ENCODE peak calls at places on chromosomes 16 and 17, in four cellular contexts. A is GM12878, H is HepG2, N is K562. G is an unnamed sample. For H3K4me1, the result is how much of the 10 kb centered on the place peaks cover.

GRCh38 chr16:3949946-3950342 is 69.4 kb upstream of the CREBBP start:
- DNase-seq in A (no peak), N (no peak), H (no peak), G (no peak)

GRCh38 chr17:2178798-2179505 is 124.0 kb downstream of the HIC1 start:
- DNase-seq in A (no peak), N (no peak), H (no peak), G (no peak)

GRCh38 chr17:50768348-50768761 is 1.0 kb upstream of the ANKRD40CL start:
- DNase-seq in N (peak), A (no peak), H (peak), G (peak)

GRCh38 chr17:59413014-59413725 is 81.7 kb downstream of the YPEL2 start:
- DNase-seq in N (no peak), A (no peak), H (no peak), G (no peak)

GRCh38 chr17:70375813-70376448 is 206.6 kb downstream of the KCNJ2 start:
- DNase-seq in A (no peak), H (no peak), N (no peak), G (no peak)

GRCh38 chr16:86772231-86772510 is 193.8 kb downstream of the FOXL1 start:
- DNase-seq in H (no peak), A (no peak), N (no peak), G (no peak)

GRCh38 chr16:87550510-87550961 is 51.8 kb upstream of the JPH3 start:
- DNase-seq in A (no peak), H (no peak), N (peak), G (peak)

GRCh38 chr16:30903596-30903995 is 7.2 kb downstream of the CTF1 start:
- DNase-seq in N (peak), H (peak), A (no peak), G (no peak)

GRCh38 chr17:28698253-28698941 is 13.3 kb downstream of the PROCA1 start:
- DNase-seq in N (no peak), A (no peak), H (peak), G (peak)

GRCh38 chr17:41322264-41322902 is 6.9 kb upstream of the KRTAP17-1 start:
- DNase-seq in A (no peak), H (peak), N (peak), G (peak)

GRCh38 chr16:53775821-53776431 is 72.0 kb downstream of the FTO start:
- DNase-seq in A (no peak), N (no peak), H (peak), G (peak)

GRCh38 chr16:16033208-16033717 is 83.8 kb downstream of the ABCC1 start:
- DNase-seq in N (no peak), A (no peak), H (no peak), G (no peak)

GRCh38 chr17:57438031-57438731 is 181.9 kb downstream of the MSI2 start:
- DNase-seq in A (no peak), H (no peak), N (no peak), G (no peak)

GRCh38 chr17:79955167-79955549 is 80.5 kb downstream of the TBC1D16 start:
- DNase-seq in H (no peak), A (no peak), N (no peak), G (no peak)

GRCh38 chr16:73033271-73033998 is 14.5 kb downstream of the ZFHX3 start:
- DNase-seq in N (no peak), A (no peak), H (no peak), G (no peak)

GRCh38 chr16:12796498-12796897 is 7.2 kb downstream of the CPPED1 start:
- DNase-seq in N (no peak), H (no peak), A (no peak), G (no peak)

GRCh38 chr17:59800530-59800942 is 92.2 kb downstream of the TUBD1 start:
- DNase-seq in N (no peak), H (no peak), A (no peak), G (peak)

GRCh38 chr17:44540246-44541084 is 16.8 kb upstream of the FZD2 start:
- DNase-seq in A (no peak), H (no peak), N (no peak), G (no peak)

GRCh38 chr16:73143681-73144370 is 95.9 kb upstream of the ZFHX3 start:
- DNase-seq in N (no peak), H (no peak), A (no peak), G (no peak)

GRCh38 chr16:87765473-87765775 is 362 bp downstream of the KLHDC4 start:
- DNase-seq in A (no peak), H (no peak), N (peak), G (no peak)

GRCh38 chr17:74008196-74008595 is 195.3 kb upstream of the RPL38 start:
- DNase-seq in H (peak), A (no peak), N (peak), G (peak)

GRCh38 chr17:61455754-61456681 is 3.8 kb downstream of the TBX4 start:
- DNase-seq in H (no peak), A (no peak), N (no peak), G (no peak)

GRCh38 chr17:27533068-27533397 is 76.8 kb downstream of the KSR1 start:
- DNase-seq in H (no peak), A (no peak), N (no peak), G (no peak)

GRCh38 chr17:74769856-74770497 is 6.2 kb downstream of the NAT9 start:
- DNase-seq in N (no peak), A (no peak), H (no peak), G (no peak)

GRCh38 chr17:31269597-31269996 is 27.4 kb downstream of the OMG start:
- DNase-seq in N (no peak), A (no peak), H (peak), G (peak)

GRCh38 chr17:17500999-17501605 is 4.9 kb upstream of the RASD1 start:
- DNase-seq in H (no peak), N (no peak), A (no peak), G (no peak)

GRCh38 chr16:53257001-53257400 is 177.3 kb upstream of the RBL2 start:
- DNase-seq in N (no peak), A (no peak), H (no peak), G (no peak)

GRCh38 chr16:88650749-88651275 is at the start of gene CYBA:
- DNase-seq in A (peak), N (peak), H (peak), G (peak)

GRCh38 chr17:40301315-40301714 is 7.7 kb upstream of the RARA start:
- DNase-seq in N (no peak), H (no peak), A (no peak), G (no peak)

GRCh38 chr17:57869599-57870282 is 19.9 kb upstream of the MRPS23 start:
- DNase-seq in A (no peak), N (no peak), H (no peak), G (peak)

GRCh38 chr16:66930189-66930588 is 4.0 kb downstream of the CIAO2B start:
- DNase-seq in H (peak), A (no peak), N (peak), G (no peak)

GRCh38 chr17:62715882-62716390 is 88.5 kb downstream of the MRC2 start:
- DNase-seq in N (no peak), H (no peak), A (no peak), G (no peak)

GRCh38 chr17:62714016-62714777 is 86.7 kb downstream of the MRC2 start:
- DNase-seq in A (no peak), H (no peak), N (no peak), G (no peak)

GRCh38 chr17:62713096-62713870 is 85.8 kb downstream of the MRC2 start:
- DNase-seq in H (no peak), N (no peak), A (no peak), G (no peak)

GRCh38 chr17:62708587-62708986 is 81.1 kb downstream of the MRC2 start:
- DNase-seq in N (no peak), H (no peak), A (no peak), G (peak)

GRCh38 chr17:62712011-62712615 is 84.6 kb downstream of the MRC2 start:
- DNase-seq in A (no peak), N (no peak), H (no peak), G (no peak)
- H3K4me1 ChIP-seq in A (under half), N (under half), H (under half), G (under half)

GRCh38 chr16:17177968-17178880 is 292.5 kb downstream of the XYLT1 start:
- DNase-seq in N (no peak), H (no peak), A (no peak), G (no peak)
- TF ChIP-seq REST in N (peak), H (peak), A (peak), G (peak)

GRCh38 chr17:37131064-37131463 is 182.3 kb downstream of the AATF start:
- DNase-seq in A (no peak), N (no peak), H (no peak), G (no peak)
- TF ChIP-seq ESRRA in A (no peak), N (no peak), H (no peak), G (no peak)

DNA sequence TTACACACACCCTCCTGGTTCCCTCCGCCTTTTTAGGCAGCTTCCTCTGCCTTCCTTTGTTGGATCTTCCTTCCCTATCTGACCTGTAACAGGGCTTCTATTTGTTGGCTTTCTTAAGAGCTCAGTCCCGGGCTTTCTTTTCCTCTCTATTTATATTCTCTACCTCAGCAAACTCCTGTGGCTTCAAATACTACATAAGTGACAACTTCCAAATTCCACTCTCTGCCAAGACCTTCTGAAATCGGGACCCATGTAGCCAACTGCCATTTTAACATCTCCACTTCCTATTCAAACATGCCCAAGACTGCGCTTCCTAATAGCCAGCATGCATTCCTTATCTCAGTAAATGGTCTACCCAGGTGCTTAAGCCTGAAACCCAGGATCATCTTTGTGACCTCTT is 128.1 kb downstream of the MRTFB start:
- DNase-seq in A (no peak), H (no peak), N (no peak), G (no peak)
- H3K4me1 ChIP-seq in A (under half), H (under half), N (under half), G (under half)

DNA sequence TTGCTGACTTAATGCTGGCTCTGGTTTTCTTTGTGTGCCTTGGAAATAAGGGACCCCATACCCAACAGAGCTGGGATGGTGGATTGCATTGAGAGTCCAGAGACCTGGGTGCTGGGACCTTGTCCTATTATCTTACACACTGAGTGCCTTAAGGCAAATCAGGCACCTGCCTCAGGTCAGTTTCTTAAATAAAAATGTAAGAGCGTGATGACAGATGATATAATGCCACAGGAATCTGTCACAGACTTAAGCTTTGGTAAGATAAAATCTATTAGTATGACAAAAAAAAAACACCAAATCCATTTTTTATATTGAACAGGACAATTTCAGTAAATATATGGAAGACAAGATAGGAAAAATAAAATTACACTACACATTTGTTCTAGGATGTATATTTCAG is 1.6 kb downstream of the MT1A start:
- DNase-seq in H (no peak), N (no peak), A (no peak), G (no peak)
- TF ChIP-seq REST in H (no peak), N (no peak), A (no peak), G (no peak)

GRCh38 chr17:4598776-4599504 is 14.6 kb downstream of the SMTNL2 start:
- DNase-seq in A (no peak), N (no peak), H (no peak), G (no peak)
- TF ChIP-seq ESRRA in A (no peak), N (no peak), H (no peak), G (no peak)

GRCh38 chr17:77343031-77343866 is 202.5 kb downstream of the SEC14L1 start:
- DNase-seq in N (no peak), H (no peak), A (no peak), G (no peak)
- H3K4me1 ChIP-seq in N (under half), H (under half), A (under half), G (under half)

DNA sequence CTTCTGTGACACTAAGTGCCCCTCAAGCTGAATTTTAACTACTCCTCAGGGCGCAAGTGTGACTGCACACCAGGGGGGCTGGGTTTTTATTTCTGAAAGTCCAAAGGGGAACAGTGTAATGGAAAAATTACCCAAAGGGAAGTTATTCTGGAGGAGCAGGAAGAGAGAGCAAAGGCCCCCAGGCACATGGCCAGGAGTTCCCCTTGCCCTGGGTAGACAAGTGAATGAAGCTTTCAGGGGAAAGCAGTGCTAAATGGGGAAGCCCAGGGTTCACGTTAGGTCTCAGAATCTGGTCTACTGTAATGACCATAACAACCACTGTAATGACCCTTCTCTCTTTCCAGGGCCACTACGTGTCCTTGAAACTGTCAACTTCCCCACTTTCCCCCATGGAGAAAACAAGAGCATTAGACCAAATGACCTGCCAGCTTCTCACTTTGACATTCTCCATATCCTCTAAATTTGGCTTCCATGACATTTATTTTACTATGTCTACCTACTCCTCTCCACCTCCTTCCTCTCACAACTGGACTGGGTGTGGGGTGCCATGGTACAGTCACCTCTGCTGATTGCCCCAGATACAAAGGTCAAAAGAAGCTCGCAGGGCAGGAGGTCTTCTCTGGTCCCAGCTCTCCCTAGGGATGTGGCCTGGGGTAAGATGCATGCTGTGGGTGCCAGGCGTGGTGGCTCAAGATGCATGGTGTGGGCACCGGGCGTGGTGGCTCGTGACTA is 34.1 kb upstream of the MMP2 start:
- DNase-seq in H (no peak), A (peak), N (no peak), G (no peak)
- TF ChIP-seq REST in H (no peak), A (no peak), N (no peak), G (no peak)

DNA sequence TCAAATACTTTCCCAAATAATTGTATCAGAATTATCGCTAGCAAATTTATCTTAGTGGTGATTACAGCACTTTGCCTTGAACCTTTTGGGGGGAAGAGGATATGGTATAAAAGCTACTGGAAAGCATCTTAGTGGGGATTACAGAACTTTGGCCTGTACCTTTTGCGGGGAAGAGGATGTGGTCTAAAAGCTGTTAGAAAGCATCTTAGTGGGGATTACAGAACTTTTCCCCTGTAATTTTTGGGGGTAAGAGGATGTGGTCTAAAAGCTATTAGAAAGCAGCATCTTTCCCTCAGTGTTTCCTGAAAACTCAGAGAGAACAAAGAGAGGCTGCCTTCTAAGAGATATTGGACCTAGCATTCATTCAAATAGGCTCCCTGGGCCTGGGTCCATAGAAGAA is 4.1 kb downstream of the SLFN12 start:
- DNase-seq in N (no peak), H (no peak), A (no peak), G (no peak)
- TF ChIP-seq ESRRA in N (no peak), H (no peak), A (no peak), G (no peak)